ENCODE peak calls at places on chromosomes 16 and 17, in nine cellular contexts. One of them, this sample, is unnamed.

GRCh38 chr17:9044796-9045470 is 23.6 kb downstream of the NTN1 start:
- DNase-seq in choroid plexus epithelial cell: no peak
- DNase-seq in neural progenitor cell: no peak
- DNase-seq in right lobe of liver: no peak
- DNase-seq in cardiac muscle cell: no peak
- DNase-seq in lower leg skin: no peak
- DNase-seq in HEK293T: no peak
- DNase-seq in NCI-H1436: no peak
- DNase-seq in H4: no peak
- DNase-seq in this sample: no peak

GRCh38 chr17:50547736-50548083 is 736 bp downstream of the SPATA20 start:
- DNase-seq in choroid plexus epithelial cell: no peak
- DNase-seq in neural progenitor cell: no peak
- DNase-seq in right lobe of liver: no peak
- DNase-seq in cardiac muscle cell: no peak
- DNase-seq in lower leg skin: no peak
- DNase-seq in HEK293T: no peak
- DNase-seq in NCI-H1436: no peak
- DNase-seq in H4: no peak
- DNase-seq in this sample: no peak

GRCh38 chr17:57666946-57667345 is 78.2 kb downstream of the CCDC182 start:
- DNase-seq in choroid plexus epithelial cell: no peak
- DNase-seq in neural progenitor cell: no peak
- DNase-seq in right lobe of liver: no peak
- DNase-seq in cardiac muscle cell: no peak
- DNase-seq in lower leg skin: no peak
- DNase-seq in HEK293T: no peak
- DNase-seq in NCI-H1436: no peak
- DNase-seq in H4: no peak
- DNase-seq in this sample: no peak

GRCh38 chr16:81604960-81605383 is 160.4 kb downstream of the CMIP start:
- DNase-seq in choroid plexus epithelial cell: peak
- DNase-seq in neural progenitor cell: no peak
- DNase-seq in right lobe of liver: no peak
- DNase-seq in cardiac muscle cell: peak
- DNase-seq in lower leg skin: no peak
- DNase-seq in HEK293T: no peak
- DNase-seq in NCI-H1436: no peak
- DNase-seq in H4: no peak
- DNase-seq in this sample: no peak

GRCh38 chr17:58242171-58242784 is 3.9 kb downstream of the LPO start:
- DNase-seq in choroid plexus epithelial cell: no peak
- DNase-seq in neural progenitor cell: no peak
- DNase-seq in right lobe of liver: no peak
- DNase-seq in cardiac muscle cell: no peak
- DNase-seq in lower leg skin: no peak
- DNase-seq in HEK293T: no peak
- DNase-seq in NCI-H1436: no peak
- DNase-seq in H4: no peak
- DNase-seq in this sample: no peak

GRCh38 chr16:11674818-11675560 is 6.7 kb downstream of the SNN start:
- DNase-seq in choroid plexus epithelial cell: peak
- DNase-seq in neural progenitor cell: no peak
- DNase-seq in right lobe of liver: no peak
- DNase-seq in cardiac muscle cell: peak
- DNase-seq in lower leg skin: no peak
- DNase-seq in HEK293T: no peak
- DNase-seq in NCI-H1436: no peak
- DNase-seq in H4: peak
- DNase-seq in this sample: peak

GRCh38 chr17:46817151-46817900 is 1.2 kb downstream of the WNT3 start:
- DNase-seq in choroid plexus epithelial cell: no peak
- DNase-seq in neural progenitor cell: peak
- DNase-seq in right lobe of liver: no peak
- DNase-seq in cardiac muscle cell: no peak
- DNase-seq in lower leg skin: no peak
- DNase-seq in HEK293T: no peak
- DNase-seq in NCI-H1436: no peak
- DNase-seq in H4: no peak
- DNase-seq in this sample: no peak

GRCh38 chr17:62704381-62704971 is 77.0 kb downstream of the MRC2 start:
- DNase-seq in choroid plexus epithelial cell: peak
- DNase-seq in neural progenitor cell: no peak
- DNase-seq in right lobe of liver: peak
- DNase-seq in cardiac muscle cell: peak
- DNase-seq in lower leg skin: peak
- DNase-seq in HEK293T: no peak
- DNase-seq in NCI-H1436: peak
- DNase-seq in H4: no peak
- DNase-seq in this sample: no peak

GRCh38 chr16:82651921-82652601 is 25.3 kb downstream of the CDH13 start:
- DNase-seq in choroid plexus epithelial cell: no peak
- DNase-seq in neural progenitor cell: no peak
- DNase-seq in right lobe of liver: no peak
- DNase-seq in cardiac muscle cell: no peak
- DNase-seq in lower leg skin: no peak
- DNase-seq in HEK293T: no peak
- DNase-seq in NCI-H1436: no peak
- DNase-seq in H4: no peak
- DNase-seq in this sample: no peak

GRCh38 chr16:67537270-67537635 is 8.6 kb downstream of the RIPOR1 start:
- DNase-seq in choroid plexus epithelial cell: peak
- DNase-seq in neural progenitor cell: peak
- DNase-seq in right lobe of liver: peak
- DNase-seq in cardiac muscle cell: peak
- DNase-seq in lower leg skin: peak
- DNase-seq in HEK293T: no peak
- DNase-seq in NCI-H1436: no peak
- DNase-seq in H4: no peak
- DNase-seq in this sample: no peak

GRCh38 chr16:65481956-65482355 is 360.1 kb upstream of the CDH11 start:
- DNase-seq in choroid plexus epithelial cell: no peak
- DNase-seq in neural progenitor cell: no peak
- DNase-seq in right lobe of liver: no peak
- DNase-seq in cardiac muscle cell: no peak
- DNase-seq in lower leg skin: no peak
- DNase-seq in HEK293T: no peak
- DNase-seq in NCI-H1436: no peak
- DNase-seq in H4: no peak
- DNase-seq in this sample: no peak

GRCh38 chr16:49866533-49867155 is 10.7 kb upstream of the ZNF423 start:
- DNase-seq in choroid plexus epithelial cell: no peak
- DNase-seq in neural progenitor cell: peak
- DNase-seq in right lobe of liver: no peak
- DNase-seq in cardiac muscle cell: no peak
- DNase-seq in lower leg skin: no peak
- DNase-seq in HEK293T: no peak
- DNase-seq in NCI-H1436: no peak
- DNase-seq in H4: no peak
- DNase-seq in this sample: no peak

GRCh38 chr16:82281544-82281943 is 111.5 kb upstream of the MPHOSPH6 start:
- DNase-seq in choroid plexus epithelial cell: no peak
- DNase-seq in neural progenitor cell: no peak
- DNase-seq in right lobe of liver: no peak
- DNase-seq in cardiac muscle cell: no peak
- DNase-seq in lower leg skin: no peak
- DNase-seq in HEK293T: no peak
- DNase-seq in NCI-H1436: no peak
- DNase-seq in H4: no peak
- DNase-seq in this sample: no peak

This sample was measured in NCI-H2107.